ENCODE peak calls at places on chromosome 20, in ten cellular contexts. N is neural progenitor cell; F is gastrocnemius medialis; H is astrocyte of the spinal cord; P is NCI-H1092 treated with DMSO at 0.1 percent for 48 hours; S is ACHN; G is hippocampal formation; V is natural killer cell treated with Interleukin-12 subunit alpha and Interleukin-12 subunit beta and Interleukin-15 and Interleukin-18, amount 100 ng/mL, for 72 hours; Q is EL; Z is naive thymus-derived CD4-positive, alpha-beta T cell. B is an unnamed sample.

GRCh38 chr20:10179574-10180298 is 38.9 kb upstream of the SNAP25 start:
- DNase-seq in Z (no peak), N (peak), G (no peak), V (no peak), F (no peak), P (no peak), Q (peak), S (peak), H (no peak), B (no peak)

GRCh38 chr20:48718914-48719578 is 108.8 kb downstream of the PREX1 start:
- DNase-seq in G (no peak), P (no peak), Q (no peak), V (peak), H (no peak), Z (no peak), S (no peak), N (no peak), F (no peak), B (no peak)

GRCh38 chr20:35953411-35954199 is 697 bp downstream of the SCAND1 start:
- DNase-seq in H (peak), Z (peak), V (peak), S (peak), Q (peak), N (peak), P (peak), F (peak), G (no peak), B (no peak)

GRCh38 chr20:4987130-4987529 is 14.2 kb downstream of the SLC23A2 start:
- DNase-seq in Z (no peak), V (no peak), G (no peak), N (no peak), H (no peak), F (no peak), P (no peak), Q (no peak), S (no peak), B (no peak)

GRCh38 chr20:57841297-57841866 is 131.6 kb upstream of the PMEPA1 start:
- DNase-seq in P (no peak), H (no peak), N (no peak), S (no peak), V (peak), F (no peak), G (no peak), Z (no peak), Q (no peak), B (no peak)

GRCh38 chr20:25319241-25320034 is 71.2 kb downstream of the ABHD12 start:
- DNase-seq in G (no peak), H (no peak), Z (no peak), F (no peak), P (no peak), Q (no peak), S (no peak), N (no peak), V (no peak), B (no peak)

GRCh38 chr20:57654363-57654997 is 34.3 kb upstream of the ZBP1 start:
- DNase-seq in Z (peak), G (peak), H (peak), N (peak), F (no peak), V (no peak), P (peak), Q (peak), S (peak), B (peak)

GRCh38 chr20:17749979-17750721 is 50.4 kb downstream of the BANF2 start:
- DNase-seq in F (peak), H (peak), V (no peak), S (no peak), N (peak), P (no peak), G (no peak), Q (peak), Z (no peak), B (no peak)

GRCh38 chr20:44407402-44408184 is 52.1 kb downstream of the HNF4A start:
- DNase-seq in Q (peak), S (peak), P (no peak), N (no peak), Z (no peak), H (peak), V (no peak), G (no peak), F (no peak), B (no peak)

GRCh38 chr20:58223358-58223941 is 5.0 kb downstream of the ANKRD60 start:
- DNase-seq in G (no peak), S (no peak), F (no peak), Z (no peak), V (peak), P (no peak), Q (no peak), N (no peak), H (no peak), B (no peak)

GRCh38 chr20:34022154-34022842 is 28.6 kb downstream of the RALY start:
- DNase-seq in P (peak), H (no peak), V (no peak), S (peak), Z (peak), Q (peak), G (no peak), F (no peak), N (peak), B (peak)

GRCh38 chr20:52168116-52168515 is 23.5 kb downstream of the ZFP64 start:
- DNase-seq in H (no peak), Z (no peak), P (no peak), G (no peak), F (no peak), N (no peak), Q (no peak), S (no peak), V (no peak), B (no peak)

GRCh38 chr20:50309280-50309763 is 118.7 kb downstream of the CEBPB start:
- DNase-seq in Z (no peak), F (no peak), V (no peak), H (peak), N (no peak), P (no peak), Q (peak), G (no peak), S (peak), B (no peak)

GRCh38 chr20:2871111-2871465 is 2.2 kb upstream of the PTPRA start:
- DNase-seq in S (no peak), H (peak), N (no peak), Q (peak), P (no peak), G (no peak), F (no peak), Z (no peak), V (no peak), B (no peak)

GRCh38 chr20:56855693-56856092 is 226.6 kb downstream of the TFAP2C start:
- DNase-seq in H (no peak), Z (no peak), V (no peak), N (no peak), S (no peak), F (no peak), P (no peak), G (no peak), Q (no peak), B (no peak)

GRCh38 chr20:18031050-18031449 is 26.7 kb downstream of the OVOL2 start:
- DNase-seq in P (no peak), V (no peak), F (no peak), Q (no peak), H (no peak), G (no peak), S (no peak), N (no peak), Z (no peak), B (no peak)

GRCh38 chr20:62805365-62805710 is 703 bp downstream of the OGFR start:
- DNase-seq in F (no peak), P (no peak), G (no peak), S (peak), N (peak), Q (no peak), Z (no peak), H (no peak), V (no peak), B (no peak)

GRCh38 chr20:33917813-33918525 is 75.7 kb upstream of the RALY start:
- DNase-seq in S (no peak), Z (no peak), Q (no peak), G (no peak), H (no peak), F (no peak), N (no peak), P (no peak), V (no peak), B (no peak)

GRCh38 chr20:41892031-41892430 is 273.9 kb upstream of the CHD6 start:
- DNase-seq in F (no peak), S (no peak), V (no peak), P (no peak), Q (no peak), G (no peak), H (no peak), Z (no peak), N (no peak), B (no peak)

GRCh38 chr20:8527998-8528397 is 395.9 kb downstream of the PLCB1 start:
- DNase-seq in S (no peak), N (no peak), V (no peak), P (no peak), G (no peak), F (no peak), H (peak), Q (peak), Z (no peak), B (no peak)

GRCh38 chr20:46721476-46721875 is 12.0 kb downstream of the SLC2A10 start:
- DNase-seq in N (no peak), Z (no peak), F (no peak), Q (no peak), G (no peak), P (no peak), H (peak), V (no peak), S (no peak), B (no peak)

GRCh38 chr20:14817121-14817520 is 479.7 kb upstream of the FLRT3 start:
- DNase-seq in Q (no peak), P (no peak), Z (no peak), V (no peak), N (no peak), F (no peak), H (no peak), G (no peak), S (no peak), B (no peak)

GRCh38 chr20:16528078-16528477 is 45.2 kb downstream of the KIF16B start:
- DNase-seq in Q (peak), S (peak), N (no peak), P (no peak), F (peak), G (no peak), H (peak), Z (no peak), V (no peak), B (no peak)

GRCh38 chr20:33791959-33792597 is 19.1 kb upstream of the CHMP4B start:
- DNase-seq in G (no peak), F (no peak), P (peak), N (peak), V (no peak), Q (peak), H (peak), S (peak), Z (peak), B (peak)

GRCh38 chr20:62985089-62985778 is 21.5 kb downstream of the BHLHE23 start:
- DNase-seq in Z (no peak), S (no peak), G (no peak), N (no peak), Q (no peak), H (no peak), P (peak), F (no peak), V (no peak), B (no peak)

GRCh38 chr20:45409531-45410272 is 1.6 kb downstream of the DBNDD2 start:
- DNase-seq in S (no peak), N (no peak), G (no peak), P (no peak), F (no peak), Q (no peak), H (no peak), Z (no peak), V (no peak), B (no peak)

GRCh38 chr20:24802286-24802820 is 146.7 kb upstream of the CST7 start:
- DNase-seq in H (no peak), N (no peak), V (no peak), P (no peak), G (no peak), F (no peak), Q (no peak), S (no peak), Z (no peak), B (no peak)

GRCh38 chr20:52490715-52491430 is 299.3 kb upstream of the ZFP64 start:
- DNase-seq in P (no peak), F (no peak), S (no peak), N (no peak), Q (peak), H (peak), G (no peak), Z (no peak), V (no peak), B (no peak)

GRCh38 chr20:34452281-34452982 is 63.8 kb upstream of the DYNLRB1 start:
- DNase-seq in F (no peak), Q (peak), P (no peak), G (no peak), N (no peak), Z (no peak), H (no peak), V (no peak), S (no peak), B (no peak)

GRCh38 chr20:57647006-57647932 is 27.0 kb upstream of the ZBP1 start:
- DNase-seq in Z (no peak), Q (no peak), V (no peak), H (no peak), F (no peak), S (no peak), G (no peak), N (no peak), P (no peak), B (no peak)

GRCh38 chr20:51319522-51319921 is 223.0 kb downstream of the NFATC2 start:
- DNase-seq in G (no peak), P (no peak), N (no peak), Q (no peak), S (no peak), Z (no peak), H (no peak), F (no peak), V (peak), B (no peak)

GRCh38 chr20:50758992-50759391 is 27.6 kb downstream of the PARD6B start:
- DNase-seq in V (no peak), Q (no peak), F (no peak), N (no peak), S (no peak), P (no peak), Z (no peak), G (no peak), H (no peak), B (no peak)

GRCh38 chr20:44585042-44585968 is 2.9 kb downstream of the PKIG start:
- DNase-seq in N (no peak), S (no peak), G (no peak), Q (no peak), P (no peak), H (no peak), F (peak), V (no peak), Z (no peak), B (no peak)

GRCh38 chr20:53845980-53846379 is 224.4 kb downstream of the BCAS1 start:
- DNase-seq in S (no peak), V (no peak), F (no peak), G (no peak), Z (no peak), P (no peak), Q (no peak), H (no peak), N (no peak), B (no peak)

B was measured in D721Med.